ENCODE peak calls at places on chromosome 20, in ten cellular contexts. One of them, this sample, is unnamed.

GRCh38 chr20:1269235-1269634 is 3.1 kb downstream of the SNPH start:
- DNase-seq in omental fat pad: no peak
- DNase-seq in left cardiac atrium: no peak
- DNase-seq in effector memory CD4-positive, alpha-beta T cell: no peak
- DNase-seq in GM23248: no peak
- DNase-seq in CD8-positive, alpha-beta T cell: no peak
- DNase-seq in GM03348: no peak
- DNase-seq in tibial artery: no peak
- DNase-seq in dermis microvascular lymphatic vessel endothelial cell: no peak
- DNase-seq in heart left ventricle: no peak
- DNase-seq in this sample: no peak

GRCh38 chr20:63116412-63117106 is 99.4 kb downstream of the YTHDF1 start:
- DNase-seq in omental fat pad: no peak
- DNase-seq in left cardiac atrium: peak
- DNase-seq in effector memory CD4-positive, alpha-beta T cell: no peak
- DNase-seq in GM23248: peak
- DNase-seq in CD8-positive, alpha-beta T cell: no peak
- DNase-seq in GM03348: peak
- DNase-seq in tibial artery: no peak
- DNase-seq in dermis microvascular lymphatic vessel endothelial cell: peak
- DNase-seq in heart left ventricle: peak
- DNase-seq in this sample: no peak

GRCh38 chr20:44627364-44628010 is 24.0 kb downstream of the ADA start:
- DNase-seq in omental fat pad: no peak
- DNase-seq in left cardiac atrium: no peak
- DNase-seq in effector memory CD4-positive, alpha-beta T cell: no peak
- DNase-seq in GM23248: no peak
- DNase-seq in CD8-positive, alpha-beta T cell: no peak
- DNase-seq in GM03348: no peak
- DNase-seq in tibial artery: no peak
- DNase-seq in dermis microvascular lymphatic vessel endothelial cell: no peak
- DNase-seq in heart left ventricle: no peak
- DNase-seq in this sample: no peak

GRCh38 chr20:18288748-18289705 is 700 bp downstream of the ZNF133 start:
- DNase-seq in omental fat pad: no peak
- DNase-seq in left cardiac atrium: peak
- DNase-seq in effector memory CD4-positive, alpha-beta T cell: no peak
- DNase-seq in GM23248: peak
- DNase-seq in CD8-positive, alpha-beta T cell: no peak
- DNase-seq in GM03348: peak
- DNase-seq in tibial artery: no peak
- DNase-seq in dermis microvascular lymphatic vessel endothelial cell: peak
- DNase-seq in heart left ventricle: no peak
- DNase-seq in this sample: no peak

GRCh38 chr20:53023717-53024116 is 51.6 kb downstream of the TSHZ2 start:
- DNase-seq in omental fat pad: no peak
- DNase-seq in left cardiac atrium: no peak
- DNase-seq in effector memory CD4-positive, alpha-beta T cell: no peak
- DNase-seq in GM23248: peak
- DNase-seq in CD8-positive, alpha-beta T cell: no peak
- DNase-seq in GM03348: peak
- DNase-seq in tibial artery: no peak
- DNase-seq in dermis microvascular lymphatic vessel endothelial cell: peak
- DNase-seq in heart left ventricle: no peak
- DNase-seq in this sample: no peak

GRCh38 chr20:31570735-31571617 is 34.1 kb upstream of the ID1 start:
- DNase-seq in omental fat pad: no peak
- DNase-seq in left cardiac atrium: no peak
- DNase-seq in effector memory CD4-positive, alpha-beta T cell: no peak
- DNase-seq in GM23248: peak
- DNase-seq in CD8-positive, alpha-beta T cell: no peak
- DNase-seq in GM03348: peak
- DNase-seq in tibial artery: no peak
- DNase-seq in dermis microvascular lymphatic vessel endothelial cell: peak
- DNase-seq in heart left ventricle: peak
- DNase-seq in this sample: no peak

GRCh38 chr20:39048000-39048696 is 86.0 kb downstream of the DHX35 start:
- DNase-seq in omental fat pad: peak
- DNase-seq in left cardiac atrium: peak
- DNase-seq in effector memory CD4-positive, alpha-beta T cell: peak
- DNase-seq in GM23248: peak
- DNase-seq in CD8-positive, alpha-beta T cell: peak
- DNase-seq in GM03348: peak
- DNase-seq in tibial artery: peak
- DNase-seq in dermis microvascular lymphatic vessel endothelial cell: peak
- DNase-seq in heart left ventricle: peak
- DNase-seq in this sample: no peak

GRCh38 chr20:38764563-38765355 is 16.5 kb downstream of the ACTR5 start:
- DNase-seq in omental fat pad: no peak
- DNase-seq in left cardiac atrium: no peak
- DNase-seq in effector memory CD4-positive, alpha-beta T cell: no peak
- DNase-seq in GM23248: peak
- DNase-seq in CD8-positive, alpha-beta T cell: peak
- DNase-seq in GM03348: peak
- DNase-seq in tibial artery: peak
- DNase-seq in dermis microvascular lymphatic vessel endothelial cell: peak
- DNase-seq in heart left ventricle: no peak
- DNase-seq in this sample: no peak

GRCh38 chr20:51116765-51117686 is 94.1 kb upstream of the KCNG1 start:
- DNase-seq in omental fat pad: no peak
- DNase-seq in left cardiac atrium: no peak
- DNase-seq in effector memory CD4-positive, alpha-beta T cell: no peak
- DNase-seq in GM23248: peak
- DNase-seq in CD8-positive, alpha-beta T cell: no peak
- DNase-seq in GM03348: no peak
- DNase-seq in tibial artery: no peak
- DNase-seq in dermis microvascular lymphatic vessel endothelial cell: no peak
- DNase-seq in heart left ventricle: no peak
- DNase-seq in this sample: no peak

GRCh38 chr20:5719861-5720401 is 30.3 kb upstream of the SHLD1 start:
- DNase-seq in omental fat pad: no peak
- DNase-seq in left cardiac atrium: no peak
- DNase-seq in effector memory CD4-positive, alpha-beta T cell: no peak
- DNase-seq in GM23248: peak
- DNase-seq in CD8-positive, alpha-beta T cell: peak
- DNase-seq in GM03348: no peak
- DNase-seq in tibial artery: no peak
- DNase-seq in dermis microvascular lymphatic vessel endothelial cell: peak
- DNase-seq in heart left ventricle: no peak
- DNase-seq in this sample: no peak

GRCh38 chr20:219290-220115 is 7.6 kb upstream of the DEFB129 start:
- DNase-seq in omental fat pad: no peak
- DNase-seq in left cardiac atrium: no peak
- DNase-seq in effector memory CD4-positive, alpha-beta T cell: no peak
- DNase-seq in GM23248: peak
- DNase-seq in CD8-positive, alpha-beta T cell: no peak
- DNase-seq in GM03348: peak
- DNase-seq in tibial artery: no peak
- DNase-seq in dermis microvascular lymphatic vessel endothelial cell: peak
- DNase-seq in heart left ventricle: no peak
- DNase-seq in this sample: no peak

GRCh38 chr20:61926796-61927192 is 138.9 kb downstream of the TAF4 start:
- DNase-seq in omental fat pad: no peak
- DNase-seq in left cardiac atrium: no peak
- DNase-seq in effector memory CD4-positive, alpha-beta T cell: no peak
- DNase-seq in GM23248: no peak
- DNase-seq in CD8-positive, alpha-beta T cell: no peak
- DNase-seq in GM03348: no peak
- DNase-seq in tibial artery: peak
- DNase-seq in dermis microvascular lymphatic vessel endothelial cell: no peak
- DNase-seq in heart left ventricle: no peak
- DNase-seq in this sample: no peak

GRCh38 chr20:24661255-24661654 is 191.8 kb downstream of the SYNDIG1 start:
- DNase-seq in omental fat pad: no peak
- DNase-seq in left cardiac atrium: no peak
- DNase-seq in effector memory CD4-positive, alpha-beta T cell: no peak
- DNase-seq in GM23248: no peak
- DNase-seq in CD8-positive, alpha-beta T cell: no peak
- DNase-seq in GM03348: no peak
- DNase-seq in tibial artery: no peak
- DNase-seq in dermis microvascular lymphatic vessel endothelial cell: no peak
- DNase-seq in heart left ventricle: no peak
- DNase-seq in this sample: no peak

This sample was measured in SK-N-MC.